ENCODE peak calls at places on chromosomes 5 and 9, in eight cellular contexts. Q, E, C, V, Z, M, H and J are unnamed samples.

GRCh38 chr9:3526903-3527652 is 1.3 kb upstream of the RFX3 start:
- DNase-seq in Q (no peak), E (no peak), C (peak; percentile 87), V (no peak), Z (peak; percentile 28), M (no peak), H (no peak), J (no peak)

GRCh38 chr9:96186601-96187011 is 115.4 kb downstream of the HSD17B3 start:
- DNase-seq in Q (peak; percentile 83), E (no peak), C (no peak), V (peak; percentile 27), Z (no peak), M (peak; percentile 37), H (peak; percentile 85), J (no peak)

GRCh38 chr5:179258922-179259730 is 86.1 kb downstream of the ADAMTS2 start:
- DNase-seq in Q (no peak), E (no peak), C (no peak), V (no peak), Z (no peak), M (peak; percentile 95), H (peak; percentile 25), J (no peak)

GRCh38 chr5:144467795-144468194 is 297.1 kb downstream of the KCTD16 start:
- DNase-seq in Q (peak; percentile 23), E (no peak), C (no peak), V (peak; percentile 12), Z (peak; percentile 35), M (peak; percentile 50), H (no peak), J (no peak)

GRCh38 chr5:145697251-145698016 is 137.7 kb downstream of the PRELID2 start:
- DNase-seq in Q (peak; percentile 20), E (peak; percentile 25), C (peak; percentile 58), V (no peak), Z (peak; percentile 47), M (peak; percentile 20), H (no peak), J (no peak)

GRCh38 chr9:114060070-114060469 is 18.0 kb downstream of the AMBP start:
- DNase-seq in Q (no peak), E (no peak), C (no peak), V (no peak), Z (no peak), M (no peak), H (no peak), J (no peak)

GRCh38 chr9:112072721-112073553 is 102.2 kb downstream of the SUSD1 start:
- DNase-seq in Q (no peak), E (no peak), C (no peak), V (no peak), Z (no peak), M (peak; percentile 96), H (no peak), J (peak; percentile 98)

GRCh38 chr5:147568710-147569109 is 58.8 kb upstream of the DPYSL3 start:
- DNase-seq in Q (no peak), E (no peak), C (no peak), V (no peak), Z (no peak), M (no peak), H (no peak), J (no peak)

GRCh38 chr5:170393235-170393634 is 4.1 kb upstream of the KCNMB1 start:
- DNase-seq in Q (no peak), E (no peak), C (no peak), V (no peak), Z (no peak), M (no peak), H (no peak), J (no peak)

GRCh38 chr5:62132279-62132678 is 173.7 kb upstream of the KIF2A start:
- DNase-seq in Q (peak; percentile 19), E (no peak), C (no peak), V (no peak), Z (no peak), M (no peak), H (no peak), J (peak; percentile 53)

GRCh38 chr9:105333811-105334210 is 89.4 kb downstream of the SLC44A1 start:
- DNase-seq in Q (no peak), E (no peak), C (no peak), V (no peak), Z (no peak), M (peak; percentile 45), H (no peak), J (no peak)

GRCh38 chr9:127155314-127155713 is 32.9 kb upstream of the ANGPTL2 start:
- DNase-seq in Q (no peak), E (no peak), C (no peak), V (no peak), Z (no peak), M (no peak), H (no peak), J (no peak)

GRCh38 chr9:38016375-38017120 is 52.5 kb downstream of the SHB start:
- DNase-seq in Q (no peak), E (no peak), C (no peak), V (no peak), Z (no peak), M (peak; percentile 93), H (no peak), J (no peak)

GRCh38 chr5:122741681-122742080 is 33.2 kb upstream of the SNX2 start:
- DNase-seq in Q (peak; percentile 13), E (no peak), C (no peak), V (no peak), Z (no peak), M (peak; percentile 71), H (no peak), J (no peak)

GRCh38 chr5:74738406-74738805 is 28.5 kb downstream of the GFM2 start:
- DNase-seq in Q (no peak), E (no peak), C (no peak), V (no peak), Z (no peak), M (no peak), H (no peak), J (no peak)

GRCh38 chr5:96838483-96839395 is 31.0 kb upstream of the ERAP1 start:
- DNase-seq in Q (no peak), E (no peak), C (no peak), V (no peak), Z (no peak), M (no peak), H (no peak), J (no peak)

GRCh38 chr5:88944751-88945507 is 61.9 kb upstream of the MEF2C start:
- DNase-seq in Q (no peak), E (no peak), C (no peak), V (no peak), Z (no peak), M (peak; percentile 46), H (no peak), J (no peak)

GRCh38 chr5:83914662-83915418 is 194.2 kb upstream of the HAPLN1 start:
- DNase-seq in Q (no peak), E (no peak), C (no peak), V (no peak), Z (no peak), M (peak; percentile 88), H (no peak), J (no peak)

GRCh38 chr5:36492998-36493655 is 113.3 kb upstream of the SLC1A3 start:
- DNase-seq in Q (peak; percentile 52), E (no peak), C (no peak), V (no peak), Z (no peak), M (peak; percentile 82), H (no peak), J (no peak)

DNA sequence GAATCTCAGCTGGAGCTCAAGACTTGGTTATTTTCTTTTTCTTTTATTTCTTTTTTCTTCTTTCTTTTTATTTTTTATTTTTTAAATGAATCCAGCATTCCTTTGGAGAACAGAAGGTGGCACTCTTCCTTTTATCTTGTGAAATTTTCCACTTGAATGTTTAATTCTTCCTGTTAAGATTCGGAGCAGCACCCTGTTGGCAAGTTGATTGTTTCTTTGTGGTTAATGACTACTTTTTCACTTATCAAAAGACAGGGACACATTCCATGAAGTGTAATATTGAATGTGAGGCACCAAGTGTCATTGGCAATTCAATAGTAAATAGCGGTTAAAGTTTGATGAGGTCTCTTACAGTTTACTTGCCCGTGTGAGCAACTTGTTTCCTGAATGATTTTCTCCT is 240.5 kb upstream of the CHD1 start:
- DNase-seq in Q (no peak), E (no peak), C (no peak), V (no peak), Z (no peak), M (peak; percentile 35), H (no peak), J (no peak)
- TF ChIP-seq CTCF in Q (peak; percentile 25), E (no peak), C (no peak), V (peak; percentile 57), Z (no peak), M (peak; percentile 38), H (peak; percentile 34), J (peak; percentile 8)

GRCh38 chr5:177327539-177328522 is 16.1 kb upstream of the MXD3 start:
- DNase-seq in Q (peak; percentile 29), E (no peak), C (no peak), V (no peak), Z (peak; percentile 68), M (peak; percentile 80), H (no peak), J (no peak)
- TF ChIP-seq CTCF in Q (no peak), E (no peak), C (no peak), V (no peak), Z (peak; percentile 29), M (no peak), H (no peak), J (no peak)

GRCh38 chr9:34219421-34219820 is 40.6 kb downstream of the UBAP1 start:
- DNase-seq in Q (no peak), E (no peak), C (no peak), V (no peak), Z (no peak), M (no peak), H (no peak), J (no peak)

GRCh38 chr9:34224349-34224748 is 45.5 kb downstream of the UBAP1 start:
- DNase-seq in Q (no peak), E (no peak), C (no peak), V (no peak), Z (no peak), M (no peak), H (no peak), J (no peak)

GRCh38 chr9:34220218-34220617 is 41.4 kb downstream of the UBAP1 start:
- DNase-seq in Q (no peak), E (no peak), C (no peak), V (no peak), Z (no peak), M (no peak), H (no peak), J (no peak)

GRCh38 chr9:34216325-34216724 is 37.5 kb downstream of the UBAP1 start:
- DNase-seq in Q (no peak), E (no peak), C (no peak), V (no peak), Z (no peak), M (no peak), H (no peak), J (no peak)

GRCh38 chr9:34218452-34218851 is 39.6 kb downstream of the UBAP1 start:
- DNase-seq in Q (no peak), E (no peak), C (no peak), V (no peak), Z (no peak), M (no peak), H (no peak), J (no peak)
- TF ChIP-seq CTCF in Q (no peak), E (no peak), C (no peak), V (no peak), Z (no peak), M (no peak), H (no peak), J (no peak)

DNA sequence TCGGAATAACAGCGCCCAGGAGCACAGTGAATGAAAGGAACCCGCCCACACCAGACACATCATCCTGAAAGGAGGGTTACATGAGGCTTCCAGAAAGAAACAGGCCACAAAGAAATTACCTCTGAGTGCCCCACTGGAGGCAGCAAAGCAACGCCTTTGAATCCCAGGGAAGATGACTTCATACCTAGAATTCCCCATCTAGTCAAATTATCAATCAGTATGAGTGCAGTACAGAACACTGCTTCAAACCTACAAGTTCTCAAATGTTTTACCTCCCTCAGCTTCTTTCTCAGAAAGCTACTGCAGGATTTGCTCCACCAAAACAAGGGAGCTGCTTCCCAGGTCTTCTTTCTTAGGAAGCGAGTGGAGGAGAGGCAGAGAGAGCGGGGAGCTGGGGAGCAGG is 87.2 kb downstream of the SEMA4D start:
- DNase-seq in Q (peak; percentile 59), E (peak; percentile 80), C (peak; percentile 85), V (no peak), Z (no peak), M (no peak), H (no peak), J (no peak)
- TF ChIP-seq CTCF in Q (no peak), E (peak; percentile 8), C (peak; percentile 40), V (no peak), Z (peak; percentile 23), M (no peak), H (no peak), J (peak; percentile 14)